ENCODE peak calls at places on chromosomes 6 and 20, in six cellular contexts. One of them, this sample, is unnamed.
A peak's percentile ranks its signal among the peaks of the same experiment; 100 is the strongest.

GRCh38 chr20:35436175-35436568 is 1.9 kb downstream of the GDF5 start:
- DNase-seq in heart left ventricle: no peak
- DNase-seq in H1: no peak
- DNase-seq in CD4-positive, CD25-positive, alpha-beta regulatory T cell: no peak
- DNase-seq in breast epithelium: no peak
- DNase-seq in PC-3: no peak
- DNase-seq in this sample: no peak

GRCh38 chr6:107679457-107679856 is 144.7 kb downstream of the SCML4 start:
- DNase-seq in heart left ventricle: no peak
- DNase-seq in H1: no peak
- DNase-seq in CD4-positive, CD25-positive, alpha-beta regulatory T cell: no peak
- DNase-seq in breast epithelium: no peak
- DNase-seq in PC-3: no peak
- DNase-seq in this sample: no peak

GRCh38 chr6:112701201-112701600 is 354.1 kb downstream of the RFPL4B start:
- DNase-seq in heart left ventricle: no peak
- DNase-seq in H1: no peak
- DNase-seq in CD4-positive, CD25-positive, alpha-beta regulatory T cell: no peak
- DNase-seq in breast epithelium: no peak
- DNase-seq in PC-3: peak; percentile 29
- DNase-seq in this sample: no peak

GRCh38 chr6:70257874-70258273 is 45.0 kb downstream of the COL9A1 start:
- DNase-seq in heart left ventricle: no peak
- DNase-seq in H1: no peak
- DNase-seq in CD4-positive, CD25-positive, alpha-beta regulatory T cell: no peak
- DNase-seq in breast epithelium: no peak
- DNase-seq in PC-3: peak; percentile 16
- DNase-seq in this sample: no peak

GRCh38 chr20:47067776-47068175 is 173.1 kb downstream of the EYA2 start:
- DNase-seq in heart left ventricle: no peak
- DNase-seq in H1: no peak
- DNase-seq in CD4-positive, CD25-positive, alpha-beta regulatory T cell: no peak
- DNase-seq in breast epithelium: no peak
- DNase-seq in PC-3: no peak
- DNase-seq in this sample: no peak

GRCh38 chr6:72946766-72947165 is 278.5 kb downstream of the KHDC1L start:
- DNase-seq in heart left ventricle: no peak
- DNase-seq in H1: no peak
- DNase-seq in CD4-positive, CD25-positive, alpha-beta regulatory T cell: no peak
- DNase-seq in breast epithelium: no peak
- DNase-seq in PC-3: no peak
- DNase-seq in this sample: no peak

GRCh38 chr6:158038291-158039177 is 56.9 kb downstream of the SYNJ2 start:
- DNase-seq in heart left ventricle: no peak
- DNase-seq in H1: no peak
- DNase-seq in CD4-positive, CD25-positive, alpha-beta regulatory T cell: no peak
- DNase-seq in breast epithelium: no peak
- DNase-seq in PC-3: no peak
- DNase-seq in this sample: peak; percentile 44

GRCh38 chr6:155328539-155329459 is 14.5 kb upstream of the TFB1M start:
- DNase-seq in heart left ventricle: no peak
- DNase-seq in H1: no peak
- DNase-seq in CD4-positive, CD25-positive, alpha-beta regulatory T cell: no peak
- DNase-seq in breast epithelium: no peak
- DNase-seq in PC-3: peak; percentile 15
- DNase-seq in this sample: no peak

GRCh38 chr6:142822882-142823578 is 121.9 kb downstream of the HIVEP2 start:
- DNase-seq in heart left ventricle: no peak
- DNase-seq in H1: peak; percentile 83
- DNase-seq in CD4-positive, CD25-positive, alpha-beta regulatory T cell: no peak
- DNase-seq in breast epithelium: no peak
- DNase-seq in PC-3: no peak
- DNase-seq in this sample: no peak

GRCh38 chr6:148347076-148348054 is 4.7 kb downstream of the SASH1 start:
- DNase-seq in heart left ventricle: no peak
- DNase-seq in H1: no peak
- DNase-seq in CD4-positive, CD25-positive, alpha-beta regulatory T cell: no peak
- DNase-seq in breast epithelium: no peak
- DNase-seq in PC-3: no peak
- DNase-seq in this sample: no peak

GRCh38 chr6:106792536-106793236 is 163.3 kb downstream of the QRSL1 start:
- DNase-seq in heart left ventricle: no peak
- DNase-seq in H1: no peak
- DNase-seq in CD4-positive, CD25-positive, alpha-beta regulatory T cell: no peak
- DNase-seq in breast epithelium: no peak
- DNase-seq in PC-3: no peak
- DNase-seq in this sample: no peak

GRCh38 chr6:137933696-137934095 is 66.6 kb downstream of the TNFAIP3 start:
- DNase-seq in heart left ventricle: no peak
- DNase-seq in H1: no peak
- DNase-seq in CD4-positive, CD25-positive, alpha-beta regulatory T cell: no peak
- DNase-seq in breast epithelium: peak; percentile 56
- DNase-seq in PC-3: peak; percentile 70
- DNase-seq in this sample: peak; percentile 79

GRCh38 chr6:136209496-136209895 is 40.6 kb downstream of the MTFR2 start:
- DNase-seq in heart left ventricle: no peak
- DNase-seq in H1: no peak
- DNase-seq in CD4-positive, CD25-positive, alpha-beta regulatory T cell: no peak
- DNase-seq in breast epithelium: no peak
- DNase-seq in PC-3: no peak
- DNase-seq in this sample: no peak

GRCh38 chr6:139257821-139258398 is 33.9 kb downstream of the TXLNB start:
- DNase-seq in heart left ventricle: no peak
- DNase-seq in H1: no peak
- DNase-seq in CD4-positive, CD25-positive, alpha-beta regulatory T cell: no peak
- DNase-seq in breast epithelium: no peak
- DNase-seq in PC-3: no peak
- DNase-seq in this sample: no peak

DNA sequence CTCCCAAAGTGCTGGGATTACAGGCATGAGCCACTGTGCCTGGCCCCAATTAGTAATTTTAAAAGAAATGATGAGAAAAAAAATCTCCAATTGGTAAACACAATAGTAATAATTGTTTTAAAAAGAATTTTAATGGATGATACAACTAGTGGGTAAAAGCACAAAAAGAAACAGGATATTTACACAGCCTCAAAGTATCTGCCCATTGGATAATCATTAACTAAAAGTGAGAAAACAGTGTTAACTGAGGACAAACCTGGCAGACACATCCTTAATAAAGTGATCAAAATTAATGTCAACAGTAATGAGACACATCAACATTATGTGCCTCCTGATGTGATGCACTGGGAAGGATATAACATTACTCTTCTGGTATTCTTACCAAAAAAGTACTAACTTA is 24.5 kb downstream of the DTNBP1 start:
- DNase-seq in heart left ventricle: no peak
- DNase-seq in H1: no peak
- DNase-seq in CD4-positive, CD25-positive, alpha-beta regulatory T cell: no peak
- DNase-seq in breast epithelium: no peak
- DNase-seq in PC-3: no peak
- DNase-seq in this sample: no peak
- H3K9me3 ChIP-seq in heart left ventricle: peaks cover 25% of the 10 kb centered on the region
- H3K9me3 ChIP-seq in H1: no peaks in the 10 kb centered on the region
- H3K9me3 ChIP-seq in CD4-positive, CD25-positive, alpha-beta regulatory T cell: peaks cover 10% of the 10 kb centered on the region
- H3K9me3 ChIP-seq in breast epithelium: peaks cover 8% of the 10 kb centered on the region
- H3K9me3 ChIP-seq in PC-3: no peaks in the 10 kb centered on the region
- H3K9me3 ChIP-seq in this sample: no peaks in the 10 kb centered on the region

GRCh38 chr20:31394900-31395299 is 4.5 kb upstream of the DEFB119 start:
- DNase-seq in heart left ventricle: no peak
- DNase-seq in H1: no peak
- DNase-seq in CD4-positive, CD25-positive, alpha-beta regulatory T cell: no peak
- DNase-seq in breast epithelium: no peak
- DNase-seq in PC-3: no peak
- DNase-seq in this sample: no peak

GRCh38 chr20:31390490-31390889 is at the start of gene DEFB119:
- DNase-seq in heart left ventricle: no peak
- DNase-seq in H1: no peak
- DNase-seq in CD4-positive, CD25-positive, alpha-beta regulatory T cell: no peak
- DNase-seq in breast epithelium: no peak
- DNase-seq in PC-3: no peak
- DNase-seq in this sample: no peak

GRCh38 chr20:31392836-31393235 is 2.4 kb upstream of the DEFB119 start:
- DNase-seq in heart left ventricle: no peak
- DNase-seq in H1: no peak
- DNase-seq in CD4-positive, CD25-positive, alpha-beta regulatory T cell: no peak
- DNase-seq in breast epithelium: no peak
- DNase-seq in PC-3: no peak
- DNase-seq in this sample: no peak
- H3K9me3 ChIP-seq in heart left ventricle: no peaks in the 10 kb centered on the region
- H3K9me3 ChIP-seq in H1: peaks cover 66% of the 10 kb centered on the region
- H3K9me3 ChIP-seq in CD4-positive, CD25-positive, alpha-beta regulatory T cell: no peaks in the 10 kb centered on the region
- H3K9me3 ChIP-seq in breast epithelium: no peaks in the 10 kb centered on the region
- H3K9me3 ChIP-seq in PC-3: no peaks in the 10 kb centered on the region
- H3K9me3 ChIP-seq in this sample: no peaks in the 10 kb centered on the region

DNA sequence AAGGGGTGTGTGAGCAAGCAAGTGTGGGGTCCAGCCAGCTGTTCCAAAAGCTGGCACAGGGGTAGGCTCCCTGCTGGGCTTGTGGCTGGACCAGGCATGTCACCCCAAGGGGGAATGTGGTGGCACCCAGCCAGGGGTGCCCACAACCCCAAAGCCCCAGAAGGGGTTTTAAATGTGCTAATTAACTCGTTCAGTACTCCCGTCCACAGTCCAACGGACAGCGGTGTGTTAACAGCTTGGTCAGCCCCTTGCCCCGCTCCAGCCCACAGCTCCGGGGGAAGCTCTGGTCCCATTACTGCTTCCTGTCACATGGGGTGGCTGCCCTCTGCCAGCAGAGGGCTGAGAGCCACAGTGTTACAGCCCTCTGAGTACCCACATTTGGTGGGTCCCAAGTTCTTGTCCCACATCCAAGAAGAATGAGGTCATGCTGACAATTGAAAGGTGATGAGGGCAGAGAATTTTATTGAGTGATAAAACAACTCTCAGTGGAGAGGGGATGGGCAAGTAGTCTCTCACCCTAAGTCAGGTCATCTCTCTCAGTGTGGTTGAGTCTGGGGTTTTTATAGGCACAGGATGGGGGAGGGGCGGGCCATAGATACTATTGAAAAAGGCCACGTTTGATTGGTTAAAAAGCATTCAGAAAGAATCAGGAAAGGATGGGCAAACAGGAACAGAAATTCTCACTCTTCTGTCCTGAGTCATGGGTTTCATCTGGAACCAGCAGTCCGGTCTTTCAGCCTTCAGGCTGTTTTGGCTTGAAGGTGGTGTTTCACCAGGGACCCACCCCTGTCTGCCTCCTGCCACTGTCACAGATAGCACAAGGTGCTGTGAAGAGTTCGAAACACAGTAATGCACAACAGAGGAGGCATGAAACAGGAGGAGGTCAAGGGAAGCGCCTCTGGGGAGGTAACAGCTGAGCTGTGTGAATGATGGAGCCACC is 238.5 kb downstream of the NFATC2 start:
- DNase-seq in heart left ventricle: no peak
- DNase-seq in H1: no peak
- DNase-seq in CD4-positive, CD25-positive, alpha-beta regulatory T cell: no peak
- DNase-seq in breast epithelium: no peak
- DNase-seq in PC-3: no peak
- DNase-seq in this sample: no peak
- H3K9me3 ChIP-seq in heart left ventricle: peaks cover 6% of the 10 kb centered on the region
- H3K9me3 ChIP-seq in H1: peaks cover 18% of the 10 kb centered on the region
- H3K9me3 ChIP-seq in CD4-positive, CD25-positive, alpha-beta regulatory T cell: no peaks in the 10 kb centered on the region
- H3K9me3 ChIP-seq in breast epithelium: peaks cover 10% of the 10 kb centered on the region
- H3K9me3 ChIP-seq in PC-3: peaks cover 4% of the 10 kb centered on the region
- H3K9me3 ChIP-seq in this sample: peaks cover 2% of the 10 kb centered on the region

GRCh38 chr6:168217216-168217879 is 102.2 kb downstream of the DACT2 start:
- DNase-seq in heart left ventricle: no peak
- DNase-seq in H1: no peak
- DNase-seq in CD4-positive, CD25-positive, alpha-beta regulatory T cell: no peak
- DNase-seq in breast epithelium: no peak
- DNase-seq in PC-3: no peak
- DNase-seq in this sample: no peak
- H3K9me3 ChIP-seq in heart left ventricle: no peaks in the 10 kb centered on the region
- H3K9me3 ChIP-seq in H1: no peaks in the 10 kb centered on the region
- H3K9me3 ChIP-seq in CD4-positive, CD25-positive, alpha-beta regulatory T cell: no peaks in the 10 kb centered on the region
- H3K9me3 ChIP-seq in breast epithelium: no peaks in the 10 kb centered on the region
- H3K9me3 ChIP-seq in PC-3: no peaks in the 10 kb centered on the region
- H3K9me3 ChIP-seq in this sample: no peaks in the 10 kb centered on the region